ENCODE peak calls at places on chromosomes 3 and 15, in ten cellular contexts. One of them, this sample, is unnamed.
A peak's percentile ranks its signal among the peaks of the same experiment; 100 is the strongest.

GRCh38 chr3:30198162-30198561 is 408.2 kb upstream of the TGFBR2 start:
- DNase-seq in heart left ventricle: no peak
- DNase-seq in tibial nerve: no peak
- DNase-seq in cardiac fibroblast: peak; percentile 37
- DNase-seq in upper lobe of left lung: no peak
- DNase-seq in GM13976: no peak
- DNase-seq in fibroblast of lung: no peak
- DNase-seq in GM12878: no peak
- DNase-seq in omental fat pad: no peak
- DNase-seq in fibroblast of villous mesenchyme: peak; percentile 63
- DNase-seq in this sample: no peak

GRCh38 chr15:42933886-42934667 is 13.5 kb upstream of the TTBK2 start:
- DNase-seq in omental fat pad: no peak
- DNase-seq in fibroblast of lung: no peak
- DNase-seq in heart left ventricle: no peak
- DNase-seq in GM12878: no peak
- DNase-seq in GM13976: no peak
- DNase-seq in upper lobe of left lung: no peak
- DNase-seq in cardiac fibroblast: no peak
- DNase-seq in tibial nerve: no peak
- DNase-seq in fibroblast of villous mesenchyme: peak; percentile 95
- DNase-seq in this sample: no peak

GRCh38 chr15:48242015-48242414 is 35.9 kb downstream of the SLC12A1 start:
- DNase-seq in fibroblast of villous mesenchyme: no peak
- DNase-seq in heart left ventricle: no peak
- DNase-seq in GM13976: no peak
- DNase-seq in upper lobe of left lung: no peak
- DNase-seq in cardiac fibroblast: no peak
- DNase-seq in tibial nerve: no peak
- DNase-seq in omental fat pad: no peak
- DNase-seq in GM12878: no peak
- DNase-seq in fibroblast of lung: no peak
- DNase-seq in this sample: no peak

GRCh38 chr3:195128255-195129071 is 142.5 kb downstream of the XXYLT1 start:
- DNase-seq in GM12878: no peak
- DNase-seq in heart left ventricle: no peak
- DNase-seq in omental fat pad: no peak
- DNase-seq in fibroblast of lung: peak; percentile 27
- DNase-seq in tibial nerve: no peak
- DNase-seq in upper lobe of left lung: no peak
- DNase-seq in cardiac fibroblast: peak; percentile 51
- DNase-seq in GM13976: no peak
- DNase-seq in fibroblast of villous mesenchyme: no peak
- DNase-seq in this sample: no peak

GRCh38 chr3:47766186-47766585 is 15.5 kb downstream of the SMARCC1 start:
- DNase-seq in heart left ventricle: no peak
- DNase-seq in fibroblast of lung: no peak
- DNase-seq in tibial nerve: no peak
- DNase-seq in fibroblast of villous mesenchyme: no peak
- DNase-seq in GM12878: no peak
- DNase-seq in omental fat pad: no peak
- DNase-seq in cardiac fibroblast: no peak
- DNase-seq in upper lobe of left lung: no peak
- DNase-seq in GM13976: no peak
- DNase-seq in this sample: no peak

GRCh38 chr15:88393719-88394519 is 73.3 kb downstream of the MRPL46 start:
- DNase-seq in GM13976: no peak
- DNase-seq in fibroblast of lung: no peak
- DNase-seq in cardiac fibroblast: no peak
- DNase-seq in tibial nerve: no peak
- DNase-seq in upper lobe of left lung: no peak
- DNase-seq in heart left ventricle: no peak
- DNase-seq in fibroblast of villous mesenchyme: no peak
- DNase-seq in omental fat pad: no peak
- DNase-seq in GM12878: no peak
- DNase-seq in this sample: no peak

GRCh38 chr3:75294124-75294523 is 370.0 kb upstream of the FRG2C start:
- DNase-seq in fibroblast of lung: peak; percentile 16
- DNase-seq in heart left ventricle: peak; percentile 34
- DNase-seq in cardiac fibroblast: peak; percentile 35
- DNase-seq in fibroblast of villous mesenchyme: peak; percentile 16
- DNase-seq in omental fat pad: no peak
- DNase-seq in GM12878: no peak
- DNase-seq in upper lobe of left lung: no peak
- DNase-seq in tibial nerve: no peak
- DNase-seq in GM13976: peak; percentile 19
- DNase-seq in this sample: no peak

GRCh38 chr3:114179575-114179974 is 723 bp upstream of the DRD3 start:
- DNase-seq in omental fat pad: no peak
- DNase-seq in upper lobe of left lung: no peak
- DNase-seq in GM12878: no peak
- DNase-seq in GM13976: no peak
- DNase-seq in heart left ventricle: no peak
- DNase-seq in fibroblast of lung: peak; percentile 26
- DNase-seq in fibroblast of villous mesenchyme: peak; percentile 8
- DNase-seq in cardiac fibroblast: peak; percentile 50
- DNase-seq in tibial nerve: no peak
- DNase-seq in this sample: no peak

GRCh38 chr3:88408935-88409334 is 259.2 kb downstream of the C3orf38 start:
- DNase-seq in fibroblast of lung: no peak
- DNase-seq in tibial nerve: no peak
- DNase-seq in fibroblast of villous mesenchyme: no peak
- DNase-seq in upper lobe of left lung: no peak
- DNase-seq in GM12878: no peak
- DNase-seq in heart left ventricle: no peak
- DNase-seq in omental fat pad: no peak
- DNase-seq in GM13976: no peak
- DNase-seq in cardiac fibroblast: no peak
- DNase-seq in this sample: no peak

GRCh38 chr3:61936344-61936937 is 375.1 kb downstream of the PTPRG start:
- DNase-seq in fibroblast of lung: peak; percentile 25
- DNase-seq in GM13976: peak; percentile 35
- DNase-seq in omental fat pad: no peak
- DNase-seq in fibroblast of villous mesenchyme: peak; percentile 43
- DNase-seq in GM12878: no peak
- DNase-seq in upper lobe of left lung: no peak
- DNase-seq in heart left ventricle: peak; percentile 33
- DNase-seq in cardiac fibroblast: peak; percentile 36
- DNase-seq in tibial nerve: no peak
- DNase-seq in this sample: no peak

DNA sequence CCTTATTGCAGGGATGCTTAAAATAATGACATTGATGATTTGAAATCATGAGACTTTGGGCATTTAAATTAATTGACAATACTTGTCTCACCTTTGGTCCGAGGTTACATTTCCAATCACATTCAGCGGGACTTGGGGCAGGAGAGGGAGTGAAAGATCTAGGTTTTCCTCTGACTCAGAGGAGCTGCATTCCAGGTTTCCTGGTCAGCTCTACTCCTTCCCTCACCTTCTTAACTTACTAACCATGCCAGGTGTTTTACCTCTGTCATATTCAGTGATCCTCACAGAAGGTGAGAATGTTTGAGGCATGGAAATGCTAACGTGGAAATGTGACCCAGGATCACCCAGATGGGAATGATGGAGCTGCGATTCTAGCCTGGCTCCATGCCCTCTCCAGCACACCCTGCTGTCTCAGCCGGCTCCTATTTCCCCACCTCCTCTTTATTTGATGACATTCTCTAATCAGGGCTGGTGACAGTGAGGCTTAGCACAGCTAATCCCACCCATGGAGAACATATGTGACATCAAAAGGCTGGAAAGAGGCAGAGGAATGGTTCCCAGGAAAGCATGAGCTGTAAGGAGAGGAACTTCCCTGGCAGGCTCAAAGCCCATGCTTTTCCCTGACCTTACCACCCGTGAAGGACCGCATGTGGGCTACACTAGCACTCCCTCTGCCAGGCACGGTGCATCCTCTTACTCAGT is 38.7 kb downstream of the THSD4 start:
- DNase-seq in fibroblast of lung: no peak
- DNase-seq in GM12878: no peak
- DNase-seq in GM13976: no peak
- DNase-seq in omental fat pad: no peak
- DNase-seq in fibroblast of villous mesenchyme: peak; percentile 21
- DNase-seq in upper lobe of left lung: no peak
- DNase-seq in heart left ventricle: no peak
- DNase-seq in tibial nerve: no peak
- DNase-seq in cardiac fibroblast: peak; percentile 28
- DNase-seq in this sample: no peak
- TF ChIP-seq CTCF in fibroblast of lung: no peak
- TF ChIP-seq CTCF in GM12878: no peak
- TF ChIP-seq CTCF in GM13976: no peak
- TF ChIP-seq CTCF in omental fat pad: no peak
- TF ChIP-seq CTCF in fibroblast of villous mesenchyme: no peak
- TF ChIP-seq CTCF in upper lobe of left lung: no peak
- TF ChIP-seq CTCF in heart left ventricle: no peak
- TF ChIP-seq CTCF in tibial nerve: no peak
- TF ChIP-seq CTCF in cardiac fibroblast: no peak
- TF ChIP-seq CTCF in this sample: no peak

DNA sequence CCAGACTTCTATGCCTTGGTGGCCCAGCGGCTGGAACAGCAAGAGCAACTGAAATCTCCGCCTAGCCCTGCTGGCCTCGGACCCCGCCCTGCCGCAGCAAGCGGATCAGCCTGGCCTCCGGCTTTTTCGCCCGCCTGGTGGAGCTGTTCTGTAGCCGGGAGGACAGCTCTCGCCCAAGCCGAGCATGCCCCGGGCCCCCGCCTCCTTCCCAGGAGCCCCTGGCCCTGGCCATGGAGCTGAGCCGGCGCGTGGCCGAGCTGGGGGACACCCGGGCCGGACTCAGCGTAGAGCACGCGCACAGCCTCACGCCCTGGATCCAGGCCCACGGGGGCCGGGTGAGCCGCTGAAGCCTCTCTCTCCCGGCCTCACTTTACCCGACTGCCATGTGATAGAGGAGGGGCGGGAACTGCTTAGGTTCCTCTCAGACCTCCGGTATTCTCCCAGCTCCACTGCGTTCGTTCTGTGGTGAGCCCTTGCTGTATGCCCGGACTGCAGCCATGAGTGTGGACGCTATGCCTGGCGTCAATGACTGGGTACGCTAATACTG is 24.1 kb upstream of the MRPL3 start:
- DNase-seq in tibial nerve: no peak
- DNase-seq in cardiac fibroblast: peak; percentile 67
- DNase-seq in heart left ventricle: peak; percentile 45
- DNase-seq in upper lobe of left lung: peak; percentile 83
- DNase-seq in fibroblast of lung: peak; percentile 59
- DNase-seq in omental fat pad: no peak
- DNase-seq in fibroblast of villous mesenchyme: peak; percentile 52
- DNase-seq in GM13976: peak; percentile 36
- DNase-seq in GM12878: no peak
- DNase-seq in this sample: peak; percentile 26
- TF ChIP-seq CTCF in tibial nerve: no peak
- TF ChIP-seq CTCF in cardiac fibroblast: peak; percentile 62
- TF ChIP-seq CTCF in heart left ventricle: peak; percentile 34
- TF ChIP-seq CTCF in upper lobe of left lung: no peak
- TF ChIP-seq CTCF in fibroblast of lung: peak; percentile 60
- TF ChIP-seq CTCF in omental fat pad: no peak
- TF ChIP-seq CTCF in fibroblast of villous mesenchyme: peak; percentile 65
- TF ChIP-seq CTCF in GM13976: peak; percentile 30
- TF ChIP-seq CTCF in GM12878: peak; percentile 0
- TF ChIP-seq CTCF in this sample: no peak

DNA sequence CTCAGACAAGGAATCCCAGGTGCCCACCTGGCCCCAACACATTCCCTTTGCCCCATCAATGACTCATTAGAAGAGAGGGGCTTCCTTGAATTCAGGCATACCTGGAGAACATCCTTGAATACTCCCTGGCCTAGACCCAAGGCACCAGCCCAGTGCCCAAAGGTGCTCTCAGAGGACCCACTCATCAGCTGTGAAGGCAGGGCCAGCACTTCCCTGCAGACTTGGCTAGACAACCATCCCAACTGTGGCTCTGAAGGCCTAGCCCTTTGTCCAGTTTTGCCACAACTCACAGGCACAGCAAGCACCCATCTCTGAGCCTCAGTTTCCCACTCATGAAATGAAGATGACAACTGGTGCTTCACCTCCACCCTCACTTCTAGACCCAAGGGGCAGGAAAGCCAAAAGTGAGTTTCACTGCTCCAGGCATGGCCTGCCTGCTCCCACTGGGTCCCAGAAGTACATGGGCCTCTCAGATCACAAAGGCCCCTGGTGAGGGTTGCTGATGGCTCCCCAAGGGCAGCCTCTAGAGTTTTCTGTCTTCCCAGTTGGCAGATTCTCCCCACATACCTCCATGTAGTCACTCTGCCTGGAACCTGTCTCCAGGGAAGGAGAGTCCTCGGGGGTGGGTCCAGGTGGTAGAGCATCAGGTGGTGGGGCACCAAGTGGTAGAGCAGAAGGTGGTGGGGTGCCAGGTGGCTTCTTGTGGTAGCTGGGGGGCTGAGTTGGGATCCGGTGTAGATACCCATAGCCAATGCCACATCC is 7.5 kb downstream of the GORASP1 start:
- DNase-seq in tibial nerve: no peak
- DNase-seq in GM13976: no peak
- DNase-seq in fibroblast of lung: no peak
- DNase-seq in cardiac fibroblast: no peak
- DNase-seq in upper lobe of left lung: no peak
- DNase-seq in omental fat pad: no peak
- DNase-seq in heart left ventricle: no peak
- DNase-seq in fibroblast of villous mesenchyme: no peak
- DNase-seq in GM12878: no peak
- DNase-seq in this sample: no peak
- TF ChIP-seq CTCF in tibial nerve: no peak
- TF ChIP-seq CTCF in GM13976: no peak
- TF ChIP-seq CTCF in fibroblast of lung: no peak
- TF ChIP-seq CTCF in cardiac fibroblast: no peak
- TF ChIP-seq CTCF in upper lobe of left lung: no peak
- TF ChIP-seq CTCF in omental fat pad: no peak
- TF ChIP-seq CTCF in heart left ventricle: no peak
- TF ChIP-seq CTCF in fibroblast of villous mesenchyme: no peak
- TF ChIP-seq CTCF in GM12878: no peak
- TF ChIP-seq CTCF in this sample: no peak

DNA sequence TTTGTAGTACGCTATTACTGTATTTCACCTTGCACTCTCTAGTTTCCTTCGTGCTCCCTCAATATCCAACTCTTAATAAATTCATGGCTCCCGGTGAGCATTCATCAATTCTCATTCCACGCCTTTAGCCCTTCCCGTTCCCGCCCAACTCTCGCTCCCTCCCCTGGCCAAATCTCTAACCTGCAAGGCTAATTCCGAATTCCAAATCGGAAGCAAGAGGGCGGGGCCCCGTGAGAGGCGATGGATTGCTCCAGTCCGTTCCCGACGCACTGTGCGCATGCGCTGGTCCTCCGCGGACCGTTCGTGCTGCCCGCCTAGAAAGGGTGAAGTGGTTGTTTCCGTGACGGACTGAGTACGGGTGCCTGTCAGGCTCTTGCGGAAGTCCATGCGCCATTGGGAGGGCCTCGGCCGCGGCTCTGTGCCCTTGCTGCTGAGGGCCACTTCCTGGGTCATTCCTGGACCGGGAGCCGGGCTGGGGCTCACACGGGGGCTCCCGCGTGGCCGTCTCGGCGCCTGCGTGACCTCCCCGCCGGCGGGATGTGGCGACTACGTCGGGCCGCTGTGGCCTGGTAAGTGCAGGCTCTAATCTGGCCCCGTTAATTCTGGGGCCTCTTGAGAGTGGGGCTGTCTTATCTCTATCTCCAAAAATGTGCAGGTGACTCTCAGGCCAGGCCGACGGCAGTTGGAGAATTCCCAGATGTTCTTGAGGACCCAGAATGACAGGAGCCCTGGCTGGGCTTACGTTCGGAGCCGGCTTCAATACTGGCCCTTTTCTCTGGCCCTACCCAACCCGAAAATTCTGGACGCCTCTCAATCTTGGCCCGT is at the start of gene OPA1:
- DNase-seq in tibial nerve: peak; percentile 85
- DNase-seq in heart left ventricle: peak; percentile 99
- DNase-seq in GM13976: peak; percentile 97
- DNase-seq in cardiac fibroblast: peak; percentile 99
- DNase-seq in fibroblast of villous mesenchyme: peak; percentile 99
- DNase-seq in upper lobe of left lung: peak; percentile 97
- DNase-seq in omental fat pad: peak; percentile 83
- DNase-seq in GM12878: peak; percentile 94
- DNase-seq in fibroblast of lung: peak; percentile 99
- DNase-seq in this sample: peak; percentile 96
- TF ChIP-seq CTCF in tibial nerve: peak; percentile 55
- TF ChIP-seq CTCF in heart left ventricle: peak; percentile 46
- TF ChIP-seq CTCF in GM13976: no peak
- TF ChIP-seq CTCF in cardiac fibroblast: no peak
- TF ChIP-seq CTCF in fibroblast of villous mesenchyme: peak; percentile 18
- TF ChIP-seq CTCF in upper lobe of left lung: peak; percentile 52
- TF ChIP-seq CTCF in omental fat pad: no peak
- TF ChIP-seq CTCF in GM12878: peak; percentile 10
- TF ChIP-seq CTCF in fibroblast of lung: peak; percentile 27
- TF ChIP-seq CTCF in this sample: no peak

This sample was measured in GM06990.